ENCODE peak calls at places on chromosomes 12 and 14, in five cellular contexts. S, K, X, O and J are unnamed samples.

GRCh38 chr12:4143909-4144308 is 129.7 kb upstream of the CCND2 start:
- DNase-seq in S (no peak), K (no peak), X (peak; percentile 35), O (no peak), J (no peak)

GRCh38 chr12:103495783-103496456 is at the start of gene C12orf42:
- DNase-seq in S (no peak), K (peak; percentile 59), X (peak; percentile 56), O (peak; percentile 76), J (peak; percentile 11)

GRCh38 chr12:22658214-22658613 is 33.2 kb downstream of the ETNK1 start:
- DNase-seq in S (peak; percentile 92), K (no peak), X (no peak), O (no peak), J (peak; percentile 52)

GRCh38 chr14:104299993-104300761 is 161.8 kb downstream of the KIF26A start:
- DNase-seq in S (no peak), K (no peak), X (peak; percentile 13), O (no peak), J (no peak)

GRCh38 chr12:130993759-130994670 is 40.3 kb downstream of the ADGRD1 start:
- DNase-seq in S (no peak), K (no peak), X (no peak), O (no peak), J (no peak)

GRCh38 chr14:54362759-54363437 is 33.9 kb upstream of the CDKN3 start:
- DNase-seq in S (no peak), K (no peak), X (peak; percentile 52), O (peak; percentile 44), J (peak; percentile 41)

GRCh38 chr12:120639771-120640721 is at the start of gene CABP1:
- DNase-seq in S (no peak), K (peak; percentile 54), X (peak; percentile 78), O (peak; percentile 87), J (no peak)

GRCh38 chr12:102833687-102834435 is 83.2 kb downstream of the PAH start:
- DNase-seq in S (no peak), K (peak; percentile 66), X (peak; percentile 70), O (peak; percentile 71), J (no peak)

GRCh38 chr12:1927751-1928351 is 9.4 kb upstream of the CACNA2D4 start:
- DNase-seq in S (no peak), K (no peak), X (peak; percentile 19), O (peak; percentile 40), J (no peak)

GRCh38 chr14:60863251-60863650 is 117.6 kb downstream of the TRMT5 start:
- DNase-seq in S (no peak), K (no peak), X (no peak), O (no peak), J (no peak)

GRCh38 chr14:61876362-61877049 is 114.3 kb downstream of the SNAPC1 start:
- DNase-seq in S (no peak), K (no peak), X (no peak), O (no peak), J (no peak)

GRCh38 chr14:22502007-22502406 is 87.0 kb downstream of the DAD1 start:
- DNase-seq in S (no peak), K (no peak), X (no peak), O (no peak), J (no peak)

GRCh38 chr14:91778217-91778616 is 46.3 kb upstream of the CATSPERB start:
- DNase-seq in S (peak; percentile 1), K (no peak), X (no peak), O (no peak), J (no peak)

DNA sequence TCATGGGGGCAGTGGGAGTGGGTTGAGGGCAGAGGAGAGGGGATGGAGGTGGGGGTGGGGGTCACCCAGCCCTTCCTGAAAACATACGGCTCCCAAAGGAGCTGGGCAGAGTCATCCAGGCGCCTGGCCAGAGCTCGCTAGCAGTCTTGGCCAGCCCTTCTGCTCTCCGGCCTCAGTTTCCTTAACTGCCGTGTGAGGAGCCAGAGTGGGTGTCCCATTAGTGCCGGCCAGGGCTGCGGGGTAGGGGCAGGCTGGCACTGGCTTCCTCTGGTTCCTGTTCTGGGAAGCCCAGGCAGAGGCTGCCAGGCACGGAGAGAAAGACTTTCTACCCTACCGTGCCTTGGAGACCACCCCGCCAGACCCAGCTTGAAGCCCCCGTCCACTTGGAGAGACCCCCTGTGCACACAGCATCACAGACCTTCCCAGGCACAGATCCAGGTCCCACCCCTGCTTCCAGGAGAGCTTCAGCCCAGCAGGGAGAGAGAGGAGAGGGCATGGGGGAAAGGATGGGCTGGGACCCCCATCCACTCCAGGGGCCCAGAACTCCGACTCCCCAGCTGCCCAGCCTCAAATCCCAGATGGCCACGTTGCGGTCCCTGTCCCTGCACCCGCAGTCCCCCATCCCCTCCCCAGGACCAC is 93.3 kb downstream of the RFLNA start:
- DNase-seq in S (no peak), K (no peak), X (no peak), O (no peak), J (no peak)
- H3K4me3 ChIP-seq in S (peak overlapping the region; percentile 97), K (no peak overlapping the region), X (no peak overlapping the region), O (peak overlapping the region; percentile 73), J (peak overlapping the region; percentile 68)

GRCh38 chr12:25301798-25302197 is 51.1 kb upstream of the KRAS start:
- DNase-seq in S (peak; percentile 75), K (no peak), X (no peak), O (no peak), J (peak; percentile 9)
- H2BK15ac ChIP-seq in S (no peak overlapping the region), K (no peak overlapping the region), X (no peak overlapping the region), O (no peak overlapping the region), J (no peak overlapping the region)

GRCh38 chr12:65292241-65292640 is 13.8 kb downstream of the MSRB3 start:
- DNase-seq in S (no peak), K (no peak), X (no peak), O (no peak), J (no peak)

GRCh38 chr12:65296503-65297265 is 18.2 kb downstream of the MSRB3 start:
- DNase-seq in S (no peak), K (no peak), X (no peak), O (no peak), J (no peak)

GRCh38 chr12:65294863-65295262 is 16.4 kb downstream of the MSRB3 start:
- DNase-seq in S (no peak), K (no peak), X (no peak), O (no peak), J (no peak)

DNA sequence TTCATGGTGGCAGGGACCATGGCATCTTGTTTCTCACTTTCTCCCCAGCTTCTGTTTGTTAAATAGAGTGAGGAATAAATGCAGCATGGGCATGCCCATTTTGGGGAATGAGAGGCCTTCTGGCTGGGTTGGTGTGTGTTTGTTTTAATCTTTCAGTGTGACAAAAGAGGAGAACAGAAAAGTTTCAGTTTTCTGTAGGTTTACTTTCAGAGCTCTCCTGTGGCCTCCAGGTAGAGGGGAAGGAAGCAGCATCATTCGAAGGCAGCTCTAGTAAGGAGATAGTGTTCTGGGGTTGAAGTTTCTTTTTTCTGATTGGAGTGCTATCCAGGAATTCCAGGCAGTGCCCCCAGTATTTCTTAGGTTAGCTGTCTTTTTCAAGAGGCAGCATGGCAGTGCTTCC is 15.3 kb downstream of the MSRB3 start:
- DNase-seq in S (no peak), K (no peak), X (no peak), O (no peak), J (no peak)
- H3K4me3 ChIP-seq in S (no peak overlapping the region), K (no peak overlapping the region), X (no peak overlapping the region), O (no peak overlapping the region), J (no peak overlapping the region)

DNA sequence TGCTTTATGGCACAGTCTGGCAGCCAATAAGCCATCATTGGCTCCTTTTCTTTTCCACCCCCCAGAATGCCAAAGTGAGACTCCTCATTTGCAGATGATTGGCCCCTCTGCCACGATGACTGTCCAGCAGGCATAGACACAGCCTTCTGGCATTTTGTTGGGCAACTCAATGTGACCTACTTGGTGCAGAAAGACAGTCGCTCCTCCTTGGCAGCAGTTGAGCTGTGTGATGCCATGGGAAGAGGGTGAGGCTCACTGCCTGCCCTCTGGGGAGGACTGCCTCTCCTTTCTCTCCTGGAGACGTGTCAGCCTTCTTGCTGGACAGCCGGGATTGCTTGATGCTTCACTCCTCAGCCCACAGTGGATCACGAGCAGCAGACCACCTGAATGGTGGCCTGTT is 264.9 kb downstream of the C12orf75 start:
- DNase-seq in S (no peak), K (no peak), X (no peak), O (no peak), J (no peak)
- H2BK15ac ChIP-seq in S (no peak overlapping the region), K (no peak overlapping the region), X (no peak overlapping the region), O (no peak overlapping the region), J (no peak overlapping the region)

GRCh38 chr12:84913151-84913550 is 552 bp upstream of the SLC6A15 start:
- DNase-seq in S (no peak), K (no peak), X (peak; percentile 74), O (peak; percentile 55), J (peak; percentile 62)
- H3K4me3 ChIP-seq in S (peak overlapping the region; percentile 83), K (peak overlapping the region; percentile 84), X (peak overlapping the region; percentile 51), O (peak overlapping the region; percentile 90), J (peak overlapping the region; percentile 95)

GRCh38 chr14:26925876-26926584 is 328.2 kb upstream of the NOVA1 start:
- DNase-seq in S (no peak), K (no peak), X (peak; percentile 69), O (peak; percentile 46), J (no peak)
- H2BK15ac ChIP-seq in S (no peak overlapping the region), K (no peak overlapping the region), X (no peak overlapping the region), O (no peak overlapping the region), J (no peak overlapping the region)

DNA sequence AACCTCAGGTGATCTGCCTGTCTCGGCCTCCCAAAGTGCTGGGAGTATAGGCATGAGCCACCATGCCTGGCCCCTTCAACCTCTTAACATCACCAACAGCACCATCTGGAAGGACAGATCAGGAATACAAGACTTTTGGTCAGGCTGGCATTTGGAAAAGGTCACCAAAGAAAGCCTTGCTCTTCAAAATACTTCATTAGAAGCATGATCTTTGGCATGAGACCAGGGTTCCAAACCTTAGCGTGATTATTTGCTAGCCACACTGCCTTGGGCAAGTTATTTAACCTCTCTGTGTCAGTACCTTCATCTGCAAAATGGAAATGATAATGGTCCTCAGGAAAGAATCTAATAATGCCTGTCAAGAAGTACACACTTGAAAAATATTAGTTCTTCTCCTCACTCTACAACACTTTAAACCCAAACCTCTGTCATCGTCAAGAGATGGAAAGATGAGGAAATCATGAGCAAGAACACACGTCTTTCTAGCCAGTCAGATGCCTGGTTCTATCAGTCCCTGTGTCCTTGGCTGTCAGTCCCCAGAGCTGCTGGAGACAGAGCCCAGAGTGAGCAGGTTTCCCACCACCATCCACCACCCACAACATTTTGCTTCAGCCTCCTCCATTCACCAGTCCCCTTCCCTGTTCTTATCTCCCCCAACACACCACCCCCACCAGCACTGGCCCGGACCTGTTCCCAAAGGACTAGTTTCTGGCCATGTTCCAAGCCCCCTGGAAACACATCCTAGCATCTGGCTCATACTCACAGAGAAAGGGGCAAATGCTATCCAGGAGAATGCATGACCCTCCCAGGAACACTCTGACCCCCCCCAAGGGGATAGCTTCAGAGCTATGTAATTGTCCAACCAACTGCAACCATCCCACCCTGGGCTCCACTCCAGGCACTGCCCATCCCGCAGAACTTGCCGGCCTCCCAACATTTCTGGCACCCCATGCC is 2.0 kb downstream of the ADCY6 start:
- DNase-seq in S (no peak), K (no peak), X (no peak), O (no peak), J (no peak)
- H3K4me3 ChIP-seq in S (no peak overlapping the region), K (peak overlapping the region; percentile 86), X (no peak overlapping the region), O (peak overlapping the region; percentile 82), J (peak overlapping the region; percentile 91)